ENCODE peak calls at places on chromosomes 11 and 22, in six cellular contexts. S is HCT116, C is prostate gland, I is heart left ventricle, M is RWPE2, J is Peyer's patch. W is an unnamed sample.

GRCh38 chr11:72308226-72309073 is 64.5 kb upstream of the PHOX2A start:
- DNase-seq in S (no peak), C (no peak), I (no peak), M (no peak), J (no peak), W (peak; percentile 93)

GRCh38 chr22:49427341-49427740 is 400.3 kb downstream of the BRD1 start:
- DNase-seq in S (no peak), C (no peak), I (no peak), M (no peak), J (no peak), W (no peak)

GRCh38 chr11:135075740-135076139 is 663.7 kb upstream of the B3GAT1 start:
- DNase-seq in S (peak; percentile 71), C (no peak), I (peak; percentile 69), M (no peak), J (peak; percentile 19), W (no peak)

GRCh38 chr11:82533628-82534353 is 199.9 kb downstream of the FAM181B start:
- DNase-seq in S (no peak), C (no peak), I (no peak), M (no peak), J (no peak), W (no peak)

GRCh38 chr11:68684385-68685356 is at the start of gene GAL:
- DNase-seq in S (no peak), C (no peak), I (no peak), M (no peak), J (no peak), W (no peak)

GRCh38 chr11:130638048-130638447 is 189.6 kb downstream of the ADAMTS15 start:
- DNase-seq in S (no peak), C (no peak), I (no peak), M (no peak), J (no peak), W (no peak)

GRCh38 chr11:12556788-12557384 is 117.3 kb upstream of the TEAD1 start:
- DNase-seq in S (peak; percentile 12), C (no peak), I (peak; percentile 73), M (no peak), J (no peak), W (peak; percentile 97)

GRCh38 chr22:41447435-41448188 is 1.0 kb upstream of the TOB2 start:
- DNase-seq in S (no peak), C (peak; percentile 60), I (peak; percentile 86), M (peak; percentile 65), J (peak; percentile 56), W (no peak)

GRCh38 chr11:106765849-106766248 is 252.4 kb downstream of the GUCY1A2 start:
- DNase-seq in S (no peak), C (no peak), I (no peak), M (no peak), J (no peak), W (no peak)

GRCh38 chr11:112558691-112559090 is 298.0 kb upstream of the PLET1 start:
- DNase-seq in S (no peak), C (no peak), I (no peak), M (no peak), J (no peak), W (no peak)

GRCh38 chr11:72410956-72411355 is 23.4 kb downstream of the CLPB start:
- DNase-seq in S (no peak), C (no peak), I (no peak), M (no peak), J (no peak), W (no peak)

GRCh38 chr11:68044898-68045351 is 6.1 kb downstream of the TCIRG1 start:
- DNase-seq in S (no peak), C (no peak), I (no peak), M (no peak), J (no peak), W (no peak)

GRCh38 chr22:46150615-46151423 is 493 bp downstream of the PPARA start:
- DNase-seq in S (no peak), C (peak; percentile 23), I (peak; percentile 75), M (no peak), J (peak; percentile 40), W (no peak)

GRCh38 chr22:50148991-50149721 is 21.4 kb upstream of the PANX2 start:
- DNase-seq in S (peak; percentile 61), C (peak; percentile 59), I (peak; percentile 77), M (peak; percentile 77), J (peak; percentile 68), W (no peak)

GRCh38 chr11:11580831-11581492 is 40.8 kb downstream of the GALNT18 start:
- DNase-seq in S (no peak), C (peak; percentile 46), I (no peak), M (no peak), J (no peak), W (no peak)

GRCh38 chr11:84947970-84948600 is 679.1 kb downstream of the DLG2 start:
- DNase-seq in S (no peak), C (no peak), I (no peak), M (no peak), J (no peak), W (no peak)

GRCh38 chr11:66315498-66315885 is 1.4 kb downstream of the CD248 start:
- DNase-seq in S (no peak), C (no peak), I (peak; percentile 49), M (no peak), J (no peak), W (no peak)

GRCh38 chr11:66314186-66314501 is 2.7 kb downstream of the CD248 start:
- DNase-seq in S (no peak), C (no peak), I (no peak), M (no peak), J (no peak), W (no peak)

GRCh38 chr11:66313321-66314185 is 3.3 kb downstream of the CD248 start:
- DNase-seq in S (no peak), C (no peak), I (peak; percentile 76), M (peak; percentile 68), J (no peak), W (no peak)

GRCh38 chr11:66315921-66316811 is 678 bp downstream of the CD248 start:
- DNase-seq in S (no peak), C (no peak), I (peak; percentile 59), M (no peak), J (no peak), W (no peak)

GRCh38 chr11:66314561-66315497 is 2.0 kb downstream of the CD248 start:
- DNase-seq in S (no peak), C (no peak), I (peak; percentile 57), M (no peak), J (no peak), W (no peak)
- H3K4me3 ChIP-seq in S (no peak overlapping the region), C (no peak overlapping the region), I (peak overlapping the region; percentile 66), M (no peak overlapping the region), J (peak overlapping the region; percentile 0), W (peak overlapping the region; percentile 58)

DNA sequence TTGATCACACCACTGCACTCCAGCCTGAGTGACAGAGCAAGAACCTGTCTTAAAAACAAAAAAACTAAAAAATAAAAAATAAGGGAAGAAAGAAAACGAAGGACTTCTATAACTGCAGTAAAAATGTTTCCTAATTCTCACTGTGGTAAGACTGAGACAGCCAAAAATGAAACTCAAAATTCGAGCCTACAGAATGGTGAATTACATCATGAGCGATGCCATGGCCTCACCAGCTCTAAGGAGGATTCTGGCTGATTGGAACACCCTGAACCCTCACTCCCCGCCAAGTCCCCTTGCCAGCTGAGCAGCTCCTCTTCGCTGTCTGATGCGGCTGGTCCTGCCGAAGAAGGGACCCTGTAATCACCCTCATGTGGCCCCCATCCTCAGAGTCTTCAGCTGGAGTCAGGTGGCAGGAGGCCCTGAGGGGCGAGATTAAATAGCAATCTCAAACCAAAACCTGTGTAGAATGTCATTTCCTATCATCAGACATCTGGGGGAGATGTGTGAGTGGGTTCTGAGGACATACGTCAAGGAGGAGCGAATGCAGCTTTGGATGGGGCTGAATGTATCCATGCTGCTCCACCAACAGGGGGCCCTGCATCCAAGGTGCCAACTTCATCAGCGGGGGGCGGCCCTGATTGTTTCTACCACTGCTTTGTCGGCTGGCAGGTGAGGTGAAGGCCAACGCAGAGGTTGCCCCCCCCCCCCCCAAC is 29.2 kb downstream of the PDGFB start:
- DNase-seq in S (peak; percentile 35), C (no peak), I (no peak), M (peak; percentile 32), J (no peak), W (no peak)
- TF ChIP-seq CTCF in S (peak; percentile 73), C (no peak), I (no peak), M (no peak), J (peak; percentile 17), W (peak; percentile 43)

GRCh38 chr22:33272866-33273265 is 214.7 kb upstream of the SYN3 start:
- DNase-seq in S (no peak), C (no peak), I (no peak), M (no peak), J (peak; percentile 25), W (no peak)

GRCh38 chr22:33270596-33270995 is 212.4 kb upstream of the SYN3 start:
- DNase-seq in S (no peak), C (no peak), I (no peak), M (no peak), J (no peak), W (no peak)

GRCh38 chr22:33274214-33274828 is 216.1 kb upstream of the SYN3 start:
- DNase-seq in S (no peak), C (no peak), I (no peak), M (no peak), J (peak; percentile 73), W (no peak)

GRCh38 chr22:33271390-33272161 is 213.4 kb upstream of the SYN3 start:
- DNase-seq in S (no peak), C (peak; percentile 87), I (peak; percentile 71), M (no peak), J (peak; percentile 35), W (no peak)

DNA sequence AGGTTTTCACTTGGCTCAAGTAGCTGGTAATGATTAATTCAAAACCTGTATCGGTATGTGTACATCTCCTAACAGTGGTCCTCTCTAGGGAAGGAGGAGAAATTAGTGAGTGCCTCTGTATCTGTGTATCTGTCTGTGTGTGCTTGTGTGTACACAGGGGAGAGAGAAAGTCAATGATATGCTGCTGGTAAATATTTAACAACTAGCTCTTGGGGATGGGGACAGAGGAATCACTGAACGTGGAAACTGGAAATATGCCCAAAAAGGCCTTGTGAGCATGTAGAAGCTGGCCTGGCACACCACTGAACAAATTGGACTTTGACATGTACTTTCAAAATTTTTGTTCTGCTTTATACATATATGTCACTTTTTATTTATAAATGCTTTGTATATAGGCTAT is 214.0 kb upstream of the SYN3 start:
- DNase-seq in S (no peak), C (peak; percentile 62), I (no peak), M (no peak), J (no peak), W (no peak)
- H3K4me3 ChIP-seq in S (no peak overlapping the region), C (no peak overlapping the region), I (no peak overlapping the region), M (no peak overlapping the region), J (no peak overlapping the region), W (no peak overlapping the region)

DNA sequence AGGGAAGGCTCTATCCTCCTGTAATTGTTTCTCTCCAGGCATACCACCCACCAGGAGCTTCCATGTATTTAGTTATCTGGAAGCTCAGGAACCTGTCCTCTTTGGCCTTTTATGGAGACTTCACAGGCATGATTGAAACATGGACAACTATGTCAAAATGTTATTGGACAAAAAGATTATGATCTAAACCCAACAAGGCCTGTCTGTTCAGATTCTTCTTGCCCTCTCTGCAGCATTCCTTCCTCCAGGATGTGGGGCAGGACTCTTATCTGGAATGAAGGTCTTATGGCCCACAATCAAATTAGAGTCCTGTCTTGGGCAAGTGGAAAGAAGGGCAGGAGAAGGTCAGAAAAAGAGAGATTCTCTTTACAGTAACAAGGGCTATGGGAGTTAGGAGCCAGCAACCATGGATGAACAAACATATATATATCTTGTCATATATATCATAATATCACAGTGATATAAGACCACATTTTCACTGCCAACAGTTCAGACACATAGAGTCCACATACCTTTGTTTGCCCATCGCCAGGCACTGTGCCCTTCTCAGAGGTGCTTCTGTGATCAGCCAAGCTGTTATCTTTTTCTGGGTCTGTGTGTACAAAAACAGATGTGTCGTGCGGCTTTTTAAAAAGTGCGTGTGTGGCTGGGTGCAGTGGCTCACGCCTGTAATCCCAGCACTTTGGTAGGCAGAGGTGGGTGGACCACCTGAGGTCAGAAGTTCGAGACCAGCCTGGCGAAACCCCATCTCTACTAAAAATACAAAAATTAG is 42.5 kb upstream of the SUSD2 start:
- DNase-seq in S (no peak), C (no peak), I (no peak), M (no peak), J (no peak), W (no peak)
- TF ChIP-seq CTCF in S (no peak), C (no peak), I (no peak), M (no peak), J (no peak), W (no peak)